ENCODE peak calls at places on chromosomes 2 and 18, in six cellular contexts. T is coronary artery; J is GM06990; H is endodermal cell; N is activated naive CD8-positive, alpha-beta T cell treated with anti-CD3 and anti-CD28 coated beads, Interleukin-2, amount 50 U/mL, for 24 hours; C is hypothalamus. W is an unnamed sample.

GRCh38 chr2:43034921-43035320 is 191.5 kb downstream of the ZFP36L2 start:
- DNase-seq in T (peak; percentile 36), J (no peak), H (no peak), N (no peak), C (no peak), W (no peak)

GRCh38 chr18:22219568-22220355 is 50.4 kb downstream of the GATA6 start:
- DNase-seq in T (no peak), J (no peak), H (peak; percentile 79), N (no peak), C (no peak), W (no peak)

GRCh38 chr2:207317358-207317984 is 151.7 kb upstream of the KLF7 start:
- DNase-seq in T (no peak), J (no peak), H (no peak), N (no peak), C (no peak), W (no peak)

GRCh38 chr2:237091779-237092436 is 6.2 kb downstream of the COPS8 start:
- DNase-seq in T (no peak), J (no peak), H (no peak), N (no peak), C (no peak), W (no peak)

GRCh38 chr2:68698567-68699377 is 35.8 kb upstream of the ARHGAP25 start:
- DNase-seq in T (no peak), J (no peak), H (no peak), N (no peak), C (no peak), W (no peak)

GRCh38 chr18:10559566-10560456 is 34.0 kb downstream of the NAPG start:
- DNase-seq in T (no peak), J (peak; percentile 56), H (peak; percentile 53), N (peak; percentile 20), C (no peak), W (peak; percentile 69)

GRCh38 chr2:105917688-105918087 is 173.0 kb downstream of the NCK2 start:
- DNase-seq in T (peak; percentile 38), J (no peak), H (no peak), N (no peak), C (no peak), W (no peak)

GRCh38 chr18:78659748-78660147 is 319.9 kb upstream of the SALL3 start:
- DNase-seq in T (no peak), J (no peak), H (peak; percentile 86), N (peak; percentile 18), C (peak; percentile 14), W (no peak)

GRCh38 chr2:33354981-33355380 is 121.5 kb upstream of the RASGRP3 start:
- DNase-seq in T (no peak), J (no peak), H (no peak), N (no peak), C (no peak), W (no peak)

GRCh38 chr2:84881581-84882414 is 914 bp upstream of the TRABD2A start:
- DNase-seq in T (peak; percentile 84), J (peak; percentile 65), H (peak; percentile 95), N (peak; percentile 85), C (peak; percentile 34), W (peak; percentile 70)

GRCh38 chr2:170812716-170813585 is 3.7 kb upstream of the GAD1 start:
- DNase-seq in T (no peak), J (no peak), H (peak; percentile 75), N (no peak), C (no peak), W (peak; percentile 67)

GRCh38 chr18:72336786-72337185 is 207.4 kb downstream of the CBLN2 start:
- DNase-seq in T (no peak), J (no peak), H (no peak), N (no peak), C (no peak), W (no peak)

GRCh38 chr2:164711246-164712138 is 90.2 kb upstream of the GRB14 start:
- DNase-seq in T (no peak), J (no peak), H (no peak), N (no peak), C (no peak), W (no peak)

W was measured in GM13976.